ENCODE peak calls at places on chromosomes 4 and X, in eight cellular contexts. One of them, this sample, is unnamed. For H3K4me1, the result is how much of the 10 kb centered on the place peaks cover.

GRCh38 chr4:52843958-52844357 is 18.2 kb upstream of the RASL11B start:
- DNase-seq in Panc1: no peak
- DNase-seq in colonic mucosa: no peak
- DNase-seq in A549: no peak
- DNase-seq in tibial artery: no peak
- DNase-seq in psoas muscle: no peak
- DNase-seq in effector memory CD4-positive, alpha-beta T cell: no peak
- DNase-seq in suprapubic skin: no peak
- DNase-seq in this sample: no peak

GRCh38 chr4:123299212-123299651 is 97.4 kb upstream of the SPRY1 start:
- DNase-seq in Panc1: no peak
- DNase-seq in colonic mucosa: no peak
- DNase-seq in A549: no peak
- DNase-seq in tibial artery: no peak
- DNase-seq in psoas muscle: no peak
- DNase-seq in effector memory CD4-positive, alpha-beta T cell: no peak
- DNase-seq in suprapubic skin: no peak
- DNase-seq in this sample: peak

GRCh38 chrX:54540289-54540688 is 10.3 kb downstream of the GNL3L start:
- DNase-seq in Panc1: peak
- DNase-seq in colonic mucosa: no peak
- DNase-seq in A549: peak
- DNase-seq in tibial artery: no peak
- DNase-seq in psoas muscle: no peak
- DNase-seq in effector memory CD4-positive, alpha-beta T cell: no peak
- DNase-seq in suprapubic skin: no peak
- DNase-seq in this sample: peak

GRCh38 chr4:52376107-52376704 is 282.9 kb downstream of the USP46 start:
- DNase-seq in Panc1: peak
- DNase-seq in colonic mucosa: peak
- DNase-seq in A549: peak
- DNase-seq in tibial artery: no peak
- DNase-seq in psoas muscle: no peak
- DNase-seq in effector memory CD4-positive, alpha-beta T cell: no peak
- DNase-seq in suprapubic skin: no peak
- DNase-seq in this sample: peak

GRCh38 chrX:74449937-74450330 is 28.6 kb downstream of the SLC16A2 start:
- DNase-seq in Panc1: peak
- DNase-seq in colonic mucosa: no peak
- DNase-seq in A549: peak
- DNase-seq in tibial artery: no peak
- DNase-seq in psoas muscle: no peak
- DNase-seq in effector memory CD4-positive, alpha-beta T cell: no peak
- DNase-seq in suprapubic skin: no peak
- DNase-seq in this sample: no peak

GRCh38 chrX:138128025-138128671 is 562.2 kb downstream of the ZIC3 start:
- DNase-seq in Panc1: peak
- DNase-seq in colonic mucosa: peak
- DNase-seq in A549: peak
- DNase-seq in tibial artery: no peak
- DNase-seq in psoas muscle: no peak
- DNase-seq in effector memory CD4-positive, alpha-beta T cell: no peak
- DNase-seq in suprapubic skin: no peak
- DNase-seq in this sample: peak

GRCh38 chrX:131548994-131549393 is 5.1 kb downstream of the OR13H1 start:
- DNase-seq in Panc1: no peak
- DNase-seq in colonic mucosa: no peak
- DNase-seq in A549: peak
- DNase-seq in tibial artery: no peak
- DNase-seq in psoas muscle: no peak
- DNase-seq in effector memory CD4-positive, alpha-beta T cell: no peak
- DNase-seq in suprapubic skin: no peak
- DNase-seq in this sample: no peak

GRCh38 chrX:75273483-75273882 is 402 bp upstream of the UPRT start:
- DNase-seq in Panc1: no peak
- DNase-seq in colonic mucosa: peak
- DNase-seq in A549: no peak
- DNase-seq in tibial artery: no peak
- DNase-seq in psoas muscle: no peak
- DNase-seq in effector memory CD4-positive, alpha-beta T cell: no peak
- DNase-seq in suprapubic skin: no peak
- DNase-seq in this sample: no peak

GRCh38 chrX:32597777-32598176 is 613.6 kb downstream of the DMD start:
- DNase-seq in Panc1: no peak
- DNase-seq in colonic mucosa: no peak
- DNase-seq in A549: no peak
- DNase-seq in tibial artery: no peak
- DNase-seq in psoas muscle: no peak
- DNase-seq in effector memory CD4-positive, alpha-beta T cell: no peak
- DNase-seq in suprapubic skin: no peak
- DNase-seq in this sample: no peak

GRCh38 chrX:29746326-29746725 is 469.0 kb upstream of the MAGEB2 start:
- DNase-seq in Panc1: no peak
- DNase-seq in colonic mucosa: no peak
- DNase-seq in A549: no peak
- DNase-seq in tibial artery: no peak
- DNase-seq in psoas muscle: no peak
- DNase-seq in effector memory CD4-positive, alpha-beta T cell: no peak
- DNase-seq in suprapubic skin: no peak
- DNase-seq in this sample: no peak

GRCh38 chr4:174505892-174506291 is 16.4 kb downstream of the HPGD start:
- DNase-seq in Panc1: no peak
- DNase-seq in colonic mucosa: no peak
- DNase-seq in A549: no peak
- DNase-seq in tibial artery: no peak
- DNase-seq in psoas muscle: no peak
- DNase-seq in effector memory CD4-positive, alpha-beta T cell: no peak
- DNase-seq in suprapubic skin: no peak
- DNase-seq in this sample: no peak

GRCh38 chrX:37405954-37406353 is 56.8 kb downstream of the PRRG1 start:
- DNase-seq in Panc1: no peak
- DNase-seq in colonic mucosa: no peak
- DNase-seq in A549: no peak
- DNase-seq in tibial artery: no peak
- DNase-seq in psoas muscle: no peak
- DNase-seq in effector memory CD4-positive, alpha-beta T cell: no peak
- DNase-seq in suprapubic skin: no peak
- DNase-seq in this sample: no peak

GRCh38 chr4:102501176-102501634 is at the start of gene NFKB1:
- DNase-seq in Panc1: no peak
- DNase-seq in colonic mucosa: peak
- DNase-seq in A549: peak
- DNase-seq in tibial artery: peak
- DNase-seq in psoas muscle: peak
- DNase-seq in effector memory CD4-positive, alpha-beta T cell: peak
- DNase-seq in suprapubic skin: peak
- DNase-seq in this sample: peak

GRCh38 chrX:145823132-145823531 is 5.5 kb downstream of the SLITRK2 start:
- DNase-seq in Panc1: no peak
- DNase-seq in colonic mucosa: no peak
- DNase-seq in A549: no peak
- DNase-seq in tibial artery: no peak
- DNase-seq in psoas muscle: no peak
- DNase-seq in effector memory CD4-positive, alpha-beta T cell: no peak
- DNase-seq in suprapubic skin: no peak
- DNase-seq in this sample: no peak

GRCh38 chrX:15816886-15817285 is 26.6 kb downstream of the ZRSR2 start:
- DNase-seq in Panc1: no peak
- DNase-seq in colonic mucosa: no peak
- DNase-seq in A549: no peak
- DNase-seq in tibial artery: no peak
- DNase-seq in psoas muscle: no peak
- DNase-seq in effector memory CD4-positive, alpha-beta T cell: peak
- DNase-seq in suprapubic skin: no peak
- DNase-seq in this sample: no peak

GRCh38 chrX:101136235-101136634 is 38.2 kb downstream of the CENPI start:
- DNase-seq in Panc1: no peak
- DNase-seq in colonic mucosa: no peak
- DNase-seq in A549: no peak
- DNase-seq in tibial artery: no peak
- DNase-seq in psoas muscle: no peak
- DNase-seq in effector memory CD4-positive, alpha-beta T cell: no peak
- DNase-seq in suprapubic skin: no peak
- DNase-seq in this sample: no peak

GRCh38 chrX:13938053-13938765 is 91.5 kb downstream of the GEMIN8 start:
- DNase-seq in Panc1: no peak
- DNase-seq in colonic mucosa: peak
- DNase-seq in A549: peak
- DNase-seq in tibial artery: no peak
- DNase-seq in psoas muscle: no peak
- DNase-seq in effector memory CD4-positive, alpha-beta T cell: no peak
- DNase-seq in suprapubic skin: no peak
- DNase-seq in this sample: peak

GRCh38 chr4:3291969-3292570 is 751 bp upstream of the RGS12 start:
- DNase-seq in Panc1: no peak
- DNase-seq in colonic mucosa: peak
- DNase-seq in A549: peak
- DNase-seq in tibial artery: peak
- DNase-seq in psoas muscle: peak
- DNase-seq in effector memory CD4-positive, alpha-beta T cell: peak
- DNase-seq in suprapubic skin: peak
- DNase-seq in this sample: peak
- H3K4me1 ChIP-seq in Panc1: under half
- H3K4me1 ChIP-seq in colonic mucosa: under half
- H3K4me1 ChIP-seq in A549: under half
- H3K4me1 ChIP-seq in tibial artery: under half
- H3K4me1 ChIP-seq in psoas muscle: under half
- H3K4me1 ChIP-seq in effector memory CD4-positive, alpha-beta T cell: under half
- H3K4me1 ChIP-seq in suprapubic skin: under half
- H3K4me1 ChIP-seq in this sample: under half

DNA sequence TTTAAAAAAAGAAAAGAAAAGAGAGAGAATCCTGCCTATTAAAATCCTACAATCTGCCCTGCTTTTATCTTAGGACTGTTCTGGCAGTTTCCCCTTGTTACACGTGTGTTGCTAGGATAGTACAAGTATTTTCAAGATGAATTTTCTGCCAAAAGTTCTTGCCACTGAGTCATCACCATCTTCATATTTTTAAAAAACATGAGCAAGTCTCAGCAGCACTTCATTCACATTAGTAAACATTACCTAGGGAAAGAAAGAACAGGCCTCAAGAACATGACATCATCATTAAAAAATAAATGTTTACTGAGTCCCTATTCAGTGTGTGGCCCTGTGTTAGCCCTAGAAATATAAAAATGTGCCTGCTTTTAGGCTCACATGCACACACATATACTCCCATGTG is 18.6 kb upstream of the GPC3 start:
- DNase-seq in Panc1: no peak
- DNase-seq in colonic mucosa: no peak
- DNase-seq in A549: no peak
- DNase-seq in tibial artery: no peak
- DNase-seq in psoas muscle: no peak
- DNase-seq in effector memory CD4-positive, alpha-beta T cell: no peak
- DNase-seq in suprapubic skin: no peak
- DNase-seq in this sample: no peak
- H3K27ac ChIP-seq in Panc1: no peak
- H3K27ac ChIP-seq in colonic mucosa: no peak
- H3K27ac ChIP-seq in A549: no peak
- H3K27ac ChIP-seq in tibial artery: no peak
- H3K27ac ChIP-seq in psoas muscle: no peak
- H3K27ac ChIP-seq in effector memory CD4-positive, alpha-beta T cell: no peak
- H3K27ac ChIP-seq in suprapubic skin: peak
- H3K27ac ChIP-seq in this sample: no peak

DNA sequence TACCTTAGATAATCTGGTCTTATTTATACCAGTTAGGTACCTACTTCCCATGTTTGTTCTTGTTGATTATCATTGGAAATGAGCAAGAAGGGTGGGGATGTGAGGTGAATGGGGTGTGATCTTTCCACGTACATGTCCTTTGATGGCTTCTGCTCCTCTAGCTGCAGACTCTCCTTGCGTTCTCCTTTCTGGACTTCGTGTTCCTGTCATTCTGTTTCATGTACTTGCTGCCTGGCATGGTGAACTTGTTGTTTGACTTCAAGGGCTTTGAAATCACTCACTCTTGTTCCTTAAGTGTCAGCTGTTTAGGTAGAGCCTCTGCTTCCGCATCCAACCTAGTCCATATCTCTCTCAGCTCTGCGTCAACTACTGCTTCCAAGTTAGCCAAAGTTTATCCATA is 42.7 kb downstream of the FHL1 start:
- DNase-seq in Panc1: no peak
- DNase-seq in colonic mucosa: no peak
- DNase-seq in A549: no peak
- DNase-seq in tibial artery: no peak
- DNase-seq in psoas muscle: no peak
- DNase-seq in effector memory CD4-positive, alpha-beta T cell: no peak
- DNase-seq in suprapubic skin: no peak
- DNase-seq in this sample: no peak
- H3K4me1 ChIP-seq in Panc1: under half
- H3K4me1 ChIP-seq in colonic mucosa: under half
- H3K4me1 ChIP-seq in A549: under half
- H3K4me1 ChIP-seq in tibial artery: half or more
- H3K4me1 ChIP-seq in psoas muscle: under half
- H3K4me1 ChIP-seq in effector memory CD4-positive, alpha-beta T cell: under half
- H3K4me1 ChIP-seq in suprapubic skin: under half
- H3K4me1 ChIP-seq in this sample: under half

GRCh38 chr4:5788144-5788543 is 77.1 kb downstream of the EVC start:
- DNase-seq in Panc1: no peak
- DNase-seq in colonic mucosa: no peak
- DNase-seq in A549: no peak
- DNase-seq in tibial artery: peak
- DNase-seq in psoas muscle: no peak
- DNase-seq in effector memory CD4-positive, alpha-beta T cell: no peak
- DNase-seq in suprapubic skin: no peak
- DNase-seq in this sample: no peak

GRCh38 chr4:5790546-5790857 is 79.5 kb downstream of the EVC start:
- DNase-seq in Panc1: no peak
- DNase-seq in colonic mucosa: no peak
- DNase-seq in A549: no peak
- DNase-seq in tibial artery: no peak
- DNase-seq in psoas muscle: no peak
- DNase-seq in effector memory CD4-positive, alpha-beta T cell: no peak
- DNase-seq in suprapubic skin: no peak
- DNase-seq in this sample: no peak

GRCh38 chr4:5787311-5787710 is 76.3 kb downstream of the EVC start:
- DNase-seq in Panc1: no peak
- DNase-seq in colonic mucosa: no peak
- DNase-seq in A549: no peak
- DNase-seq in tibial artery: peak
- DNase-seq in psoas muscle: no peak
- DNase-seq in effector memory CD4-positive, alpha-beta T cell: no peak
- DNase-seq in suprapubic skin: no peak
- DNase-seq in this sample: no peak

GRCh38 chr4:5791654-5792053 is 80.7 kb downstream of the EVC start:
- DNase-seq in Panc1: no peak
- DNase-seq in colonic mucosa: no peak
- DNase-seq in A549: no peak
- DNase-seq in tibial artery: peak
- DNase-seq in psoas muscle: no peak
- DNase-seq in effector memory CD4-positive, alpha-beta T cell: no peak
- DNase-seq in suprapubic skin: no peak
- DNase-seq in this sample: no peak

DNA sequence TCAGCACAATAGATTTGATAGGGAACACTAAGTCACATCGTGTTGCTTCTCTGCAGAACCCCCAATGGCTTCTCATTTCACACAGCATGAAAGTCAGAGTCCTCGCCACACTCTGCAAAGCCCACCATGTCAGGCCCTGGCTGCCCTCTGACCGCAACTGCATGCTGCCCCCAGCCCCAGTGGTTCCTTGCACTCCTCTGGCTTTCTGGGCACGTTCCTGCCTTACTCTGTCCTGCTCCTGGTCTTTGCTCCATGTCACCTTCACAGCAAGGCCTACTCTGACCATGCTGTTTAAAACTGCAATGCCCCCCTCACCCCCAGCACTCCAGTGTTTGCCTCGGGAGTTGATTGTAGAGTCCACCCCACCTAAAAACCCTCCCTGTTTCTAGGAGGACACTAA is 78.1 kb downstream of the EVC start:
- DNase-seq in Panc1: no peak
- DNase-seq in colonic mucosa: no peak
- DNase-seq in A549: no peak
- DNase-seq in tibial artery: peak
- DNase-seq in psoas muscle: no peak
- DNase-seq in effector memory CD4-positive, alpha-beta T cell: no peak
- DNase-seq in suprapubic skin: no peak
- DNase-seq in this sample: no peak
- H3K27ac ChIP-seq in Panc1: no peak
- H3K27ac ChIP-seq in colonic mucosa: no peak
- H3K27ac ChIP-seq in A549: no peak
- H3K27ac ChIP-seq in tibial artery: no peak
- H3K27ac ChIP-seq in psoas muscle: no peak
- H3K27ac ChIP-seq in effector memory CD4-positive, alpha-beta T cell: no peak
- H3K27ac ChIP-seq in suprapubic skin: no peak
- H3K27ac ChIP-seq in this sample: no peak

This sample was measured in A673.